ENCODE peak calls at places on chromosomes 3 and 15, in nine cellular contexts. One of them, this sample, is unnamed.

GRCh38 chr3:109325657-109326056 is 9.3 kb upstream of the DPPA2 start:
- DNase-seq in NCI-H460: no peak
- DNase-seq in transverse colon: no peak
- DNase-seq in cardiac muscle cell: no peak
- DNase-seq in NCI-H2171 treated with DMSO at 0.1 percent for 48 hours: no peak
- DNase-seq in activated CD8-positive, alpha-beta memory T cell treated with anti-CD3 and anti-CD28 coated beads for 48 hours: no peak
- DNase-seq in NCI-H510A: no peak
- DNase-seq in activated CD4-positive, alpha-beta T cell treated with anti-CD3 and anti-CD28 coated beads, Interleukin-2, amount 50 U/mL, for 1 hour: no peak
- DNase-seq in AG04450: no peak
- DNase-seq in this sample: no peak

GRCh38 chr15:67873777-67874176 is 33.9 kb upstream of the RNU6-1 start:
- DNase-seq in NCI-H460: no peak
- DNase-seq in transverse colon: no peak
- DNase-seq in cardiac muscle cell: no peak
- DNase-seq in NCI-H2171 treated with DMSO at 0.1 percent for 48 hours: no peak
- DNase-seq in activated CD8-positive, alpha-beta memory T cell treated with anti-CD3 and anti-CD28 coated beads for 48 hours: no peak
- DNase-seq in NCI-H510A: no peak
- DNase-seq in activated CD4-positive, alpha-beta T cell treated with anti-CD3 and anti-CD28 coated beads, Interleukin-2, amount 50 U/mL, for 1 hour: no peak
- DNase-seq in AG04450: no peak
- DNase-seq in this sample: no peak

GRCh38 chr3:87654184-87654583 is 377.8 kb upstream of the POU1F1 start:
- DNase-seq in NCI-H460: no peak
- DNase-seq in transverse colon: no peak
- DNase-seq in cardiac muscle cell: no peak
- DNase-seq in NCI-H2171 treated with DMSO at 0.1 percent for 48 hours: no peak
- DNase-seq in activated CD8-positive, alpha-beta memory T cell treated with anti-CD3 and anti-CD28 coated beads for 48 hours: no peak
- DNase-seq in NCI-H510A: no peak
- DNase-seq in activated CD4-positive, alpha-beta T cell treated with anti-CD3 and anti-CD28 coated beads, Interleukin-2, amount 50 U/mL, for 1 hour: no peak
- DNase-seq in AG04450: no peak
- DNase-seq in this sample: no peak

GRCh38 chr15:95864467-95864886 is 466.0 kb upstream of the NR2F2 start:
- DNase-seq in NCI-H460: no peak
- DNase-seq in transverse colon: peak
- DNase-seq in cardiac muscle cell: no peak
- DNase-seq in NCI-H2171 treated with DMSO at 0.1 percent for 48 hours: no peak
- DNase-seq in activated CD8-positive, alpha-beta memory T cell treated with anti-CD3 and anti-CD28 coated beads for 48 hours: no peak
- DNase-seq in NCI-H510A: no peak
- DNase-seq in activated CD4-positive, alpha-beta T cell treated with anti-CD3 and anti-CD28 coated beads, Interleukin-2, amount 50 U/mL, for 1 hour: no peak
- DNase-seq in AG04450: peak
- DNase-seq in this sample: no peak

GRCh38 chr3:13192471-13193213 is 119.4 kb upstream of the IQSEC1 start:
- DNase-seq in NCI-H460: peak
- DNase-seq in transverse colon: no peak
- DNase-seq in cardiac muscle cell: peak
- DNase-seq in NCI-H2171 treated with DMSO at 0.1 percent for 48 hours: no peak
- DNase-seq in activated CD8-positive, alpha-beta memory T cell treated with anti-CD3 and anti-CD28 coated beads for 48 hours: no peak
- DNase-seq in NCI-H510A: no peak
- DNase-seq in activated CD4-positive, alpha-beta T cell treated with anti-CD3 and anti-CD28 coated beads, Interleukin-2, amount 50 U/mL, for 1 hour: no peak
- DNase-seq in AG04450: no peak
- DNase-seq in this sample: no peak

GRCh38 chr3:33363113-33363800 is 76.9 kb downstream of the UBP1 start:
- DNase-seq in NCI-H460: no peak
- DNase-seq in transverse colon: no peak
- DNase-seq in cardiac muscle cell: no peak
- DNase-seq in NCI-H2171 treated with DMSO at 0.1 percent for 48 hours: no peak
- DNase-seq in activated CD8-positive, alpha-beta memory T cell treated with anti-CD3 and anti-CD28 coated beads for 48 hours: no peak
- DNase-seq in NCI-H510A: no peak
- DNase-seq in activated CD4-positive, alpha-beta T cell treated with anti-CD3 and anti-CD28 coated beads, Interleukin-2, amount 50 U/mL, for 1 hour: no peak
- DNase-seq in AG04450: no peak
- DNase-seq in this sample: no peak

GRCh38 chr15:92650256-92650655 is 5.3 kb downstream of the FAM174B start:
- DNase-seq in NCI-H460: no peak
- DNase-seq in transverse colon: no peak
- DNase-seq in cardiac muscle cell: peak
- DNase-seq in NCI-H2171 treated with DMSO at 0.1 percent for 48 hours: peak
- DNase-seq in activated CD8-positive, alpha-beta memory T cell treated with anti-CD3 and anti-CD28 coated beads for 48 hours: no peak
- DNase-seq in NCI-H510A: no peak
- DNase-seq in activated CD4-positive, alpha-beta T cell treated with anti-CD3 and anti-CD28 coated beads, Interleukin-2, amount 50 U/mL, for 1 hour: no peak
- DNase-seq in AG04450: no peak
- DNase-seq in this sample: no peak

GRCh38 chr3:102182162-102182561 is 252.7 kb upstream of the ZPLD1 start:
- DNase-seq in NCI-H460: no peak
- DNase-seq in transverse colon: no peak
- DNase-seq in cardiac muscle cell: peak
- DNase-seq in NCI-H2171 treated with DMSO at 0.1 percent for 48 hours: no peak
- DNase-seq in activated CD8-positive, alpha-beta memory T cell treated with anti-CD3 and anti-CD28 coated beads for 48 hours: no peak
- DNase-seq in NCI-H510A: no peak
- DNase-seq in activated CD4-positive, alpha-beta T cell treated with anti-CD3 and anti-CD28 coated beads, Interleukin-2, amount 50 U/mL, for 1 hour: no peak
- DNase-seq in AG04450: no peak
- DNase-seq in this sample: no peak